ENCODE peak calls at places on chromosomes 5 and 9, in eight cellular contexts. One of them, this sample, is unnamed.

GRCh38 chr5:107997338-107997979 is 326.7 kb upstream of the EFNA5 start:
- DNase-seq in fibroblast of gingiva: no peak
- DNase-seq in activated gamma-delta T cell treated with Interleukin-2 at 50 U/mL for 16 hours: no peak
- DNase-seq in aorta: no peak
- DNase-seq in activated naive CD8-positive, alpha-beta T cell treated with anti-CD3 and anti-CD28 coated beads, Interleukin-2, amount 50 U/mL, for 24 hours: no peak
- DNase-seq in CD8-positive, alpha-beta memory T cell: no peak
- DNase-seq in ELR: peak
- DNase-seq in RWPE1: no peak
- DNase-seq in this sample: no peak

GRCh38 chr5:38426493-38426892 is 130.0 kb downstream of the LIFR start:
- DNase-seq in fibroblast of gingiva: peak
- DNase-seq in activated gamma-delta T cell treated with Interleukin-2 at 50 U/mL for 16 hours: no peak
- DNase-seq in aorta: no peak
- DNase-seq in activated naive CD8-positive, alpha-beta T cell treated with anti-CD3 and anti-CD28 coated beads, Interleukin-2, amount 50 U/mL, for 24 hours: no peak
- DNase-seq in CD8-positive, alpha-beta memory T cell: no peak
- DNase-seq in ELR: no peak
- DNase-seq in RWPE1: peak
- DNase-seq in this sample: peak

GRCh38 chr9:77433675-77434445 is 214.3 kb downstream of the GNA14 start:
- DNase-seq in fibroblast of gingiva: peak
- DNase-seq in activated gamma-delta T cell treated with Interleukin-2 at 50 U/mL for 16 hours: peak
- DNase-seq in aorta: peak
- DNase-seq in activated naive CD8-positive, alpha-beta T cell treated with anti-CD3 and anti-CD28 coated beads, Interleukin-2, amount 50 U/mL, for 24 hours: peak
- DNase-seq in CD8-positive, alpha-beta memory T cell: peak
- DNase-seq in ELR: peak
- DNase-seq in RWPE1: peak
- DNase-seq in this sample: peak

GRCh38 chr5:72661405-72661804 is 154.2 kb upstream of the ZNF366 start:
- DNase-seq in fibroblast of gingiva: no peak
- DNase-seq in activated gamma-delta T cell treated with Interleukin-2 at 50 U/mL for 16 hours: no peak
- DNase-seq in aorta: no peak
- DNase-seq in activated naive CD8-positive, alpha-beta T cell treated with anti-CD3 and anti-CD28 coated beads, Interleukin-2, amount 50 U/mL, for 24 hours: no peak
- DNase-seq in CD8-positive, alpha-beta memory T cell: no peak
- DNase-seq in ELR: peak
- DNase-seq in RWPE1: no peak
- DNase-seq in this sample: peak

GRCh38 chr5:67640011-67640410 is 443.4 kb upstream of the CD180 start:
- DNase-seq in fibroblast of gingiva: no peak
- DNase-seq in activated gamma-delta T cell treated with Interleukin-2 at 50 U/mL for 16 hours: no peak
- DNase-seq in aorta: no peak
- DNase-seq in activated naive CD8-positive, alpha-beta T cell treated with anti-CD3 and anti-CD28 coated beads, Interleukin-2, amount 50 U/mL, for 24 hours: no peak
- DNase-seq in CD8-positive, alpha-beta memory T cell: no peak
- DNase-seq in ELR: no peak
- DNase-seq in RWPE1: no peak
- DNase-seq in this sample: no peak

GRCh38 chr5:17314907-17315471 is 97.6 kb downstream of the BASP1 start:
- DNase-seq in fibroblast of gingiva: peak
- DNase-seq in activated gamma-delta T cell treated with Interleukin-2 at 50 U/mL for 16 hours: no peak
- DNase-seq in aorta: no peak
- DNase-seq in activated naive CD8-positive, alpha-beta T cell treated with anti-CD3 and anti-CD28 coated beads, Interleukin-2, amount 50 U/mL, for 24 hours: no peak
- DNase-seq in CD8-positive, alpha-beta memory T cell: no peak
- DNase-seq in ELR: no peak
- DNase-seq in RWPE1: no peak
- DNase-seq in this sample: no peak

GRCh38 chr9:70859694-70860093 is 261.7 kb downstream of the TRPM3 start:
- DNase-seq in fibroblast of gingiva: no peak
- DNase-seq in activated gamma-delta T cell treated with Interleukin-2 at 50 U/mL for 16 hours: no peak
- DNase-seq in aorta: no peak
- DNase-seq in activated naive CD8-positive, alpha-beta T cell treated with anti-CD3 and anti-CD28 coated beads, Interleukin-2, amount 50 U/mL, for 24 hours: no peak
- DNase-seq in CD8-positive, alpha-beta memory T cell: no peak
- DNase-seq in ELR: no peak
- DNase-seq in RWPE1: no peak
- DNase-seq in this sample: no peak

GRCh38 chr9:120891255-120891954 is 14.4 kb upstream of the PHF19 start:
- DNase-seq in fibroblast of gingiva: no peak
- DNase-seq in activated gamma-delta T cell treated with Interleukin-2 at 50 U/mL for 16 hours: peak
- DNase-seq in aorta: no peak
- DNase-seq in activated naive CD8-positive, alpha-beta T cell treated with anti-CD3 and anti-CD28 coated beads, Interleukin-2, amount 50 U/mL, for 24 hours: peak
- DNase-seq in CD8-positive, alpha-beta memory T cell: peak
- DNase-seq in ELR: peak
- DNase-seq in RWPE1: no peak
- DNase-seq in this sample: no peak

GRCh38 chr5:137587952-137588351 is 88.8 kb upstream of the SPOCK1 start:
- DNase-seq in fibroblast of gingiva: no peak
- DNase-seq in activated gamma-delta T cell treated with Interleukin-2 at 50 U/mL for 16 hours: no peak
- DNase-seq in aorta: no peak
- DNase-seq in activated naive CD8-positive, alpha-beta T cell treated with anti-CD3 and anti-CD28 coated beads, Interleukin-2, amount 50 U/mL, for 24 hours: no peak
- DNase-seq in CD8-positive, alpha-beta memory T cell: no peak
- DNase-seq in ELR: no peak
- DNase-seq in RWPE1: no peak
- DNase-seq in this sample: no peak

GRCh38 chr9:21331676-21332402 is 3.4 kb downstream of the KLHL9 start:
- DNase-seq in fibroblast of gingiva: no peak
- DNase-seq in activated gamma-delta T cell treated with Interleukin-2 at 50 U/mL for 16 hours: no peak
- DNase-seq in aorta: no peak
- DNase-seq in activated naive CD8-positive, alpha-beta T cell treated with anti-CD3 and anti-CD28 coated beads, Interleukin-2, amount 50 U/mL, for 24 hours: no peak
- DNase-seq in CD8-positive, alpha-beta memory T cell: no peak
- DNase-seq in ELR: no peak
- DNase-seq in RWPE1: no peak
- DNase-seq in this sample: no peak

GRCh38 chr5:131640043-131640856 is 5.2 kb upstream of the RAPGEF6 start:
- DNase-seq in fibroblast of gingiva: no peak
- DNase-seq in activated gamma-delta T cell treated with Interleukin-2 at 50 U/mL for 16 hours: peak
- DNase-seq in aorta: no peak
- DNase-seq in activated naive CD8-positive, alpha-beta T cell treated with anti-CD3 and anti-CD28 coated beads, Interleukin-2, amount 50 U/mL, for 24 hours: peak
- DNase-seq in CD8-positive, alpha-beta memory T cell: no peak
- DNase-seq in ELR: peak
- DNase-seq in RWPE1: peak
- DNase-seq in this sample: no peak